ENCODE peak calls at places on chromosomes 12 and 14, in seven cellular contexts. T is thoracic aorta, I is A549, W is right cardiac atrium, X is aorta, C is adrenal gland, U is ovary. Z is an unnamed sample. For H3K4me1, the result is how much of the 10 kb centered on the place peaks cover.

GRCh38 chr12:52151859-52152783 is 39.7 kb downstream of the KRT80 start:
- DNase-seq in W (peak), U (peak), C (peak), X (peak), T (no peak), I (peak), Z (peak)

GRCh38 chr12:55932546-55932919 is 1.6 kb downstream of the DGKA start:
- DNase-seq in C (no peak), U (no peak), X (no peak), T (no peak), W (no peak), I (no peak), Z (no peak)

GRCh38 chr14:103740991-103741689 is 25.5 kb downstream of the ZFYVE21 start:
- DNase-seq in W (no peak), U (peak), T (no peak), X (peak), C (no peak), I (no peak), Z (no peak)

GRCh38 chr12:113119980-113120669 is 15.4 kb downstream of the RASAL1 start:
- DNase-seq in I (no peak), C (no peak), U (no peak), W (no peak), T (no peak), X (no peak), Z (no peak)

GRCh38 chr14:45254771-45255170 is 1.8 kb upstream of the MIS18BP1 start:
- DNase-seq in W (no peak), X (no peak), T (no peak), C (no peak), I (no peak), U (no peak), Z (no peak)

GRCh38 chr12:106290666-106291065 is 11.9 kb upstream of the TCP11L2 start:
- DNase-seq in I (no peak), C (no peak), W (no peak), T (no peak), X (no peak), U (no peak), Z (no peak)

GRCh38 chr12:109504068-109504467 is 26.6 kb downstream of the UBE3B start:
- DNase-seq in I (no peak), W (no peak), C (no peak), X (no peak), T (no peak), U (no peak), Z (no peak)

GRCh38 chr12:79884401-79885006 is 50.4 kb downstream of the PPP1R12A start:
- DNase-seq in T (no peak), I (no peak), C (no peak), X (no peak), W (no peak), U (no peak), Z (no peak)

GRCh38 chr12:28583771-28584261 is 393.6 kb downstream of the CCDC91 start:
- DNase-seq in U (no peak), X (no peak), T (no peak), C (no peak), W (no peak), I (no peak), Z (no peak)

GRCh38 chr12:97758102-97758501 is 295.5 kb downstream of the RMST start:
- DNase-seq in I (no peak), T (no peak), U (no peak), X (no peak), W (no peak), C (no peak), Z (peak)

GRCh38 chr12:48965447-48965846 is 6.1 kb downstream of the WNT10B start:
- DNase-seq in U (no peak), C (no peak), T (no peak), I (no peak), W (no peak), X (no peak), Z (no peak)

GRCh38 chr12:49487605-49488004 is 51.2 kb upstream of the KCNH3 start:
- DNase-seq in T (no peak), U (no peak), X (no peak), W (no peak), C (no peak), I (no peak), Z (no peak)

GRCh38 chr12:49808686-49809368 is 19.4 kb downstream of the NCKAP5L start:
- DNase-seq in X (peak), W (peak), C (no peak), T (no peak), I (no peak), U (peak), Z (no peak)

GRCh38 chr14:24436355-24437019 is 6.1 kb downstream of the SDR39U1 start:
- DNase-seq in W (no peak), C (peak), X (no peak), U (peak), I (peak), T (no peak), Z (peak)

GRCh38 chr12:29782821-29783772 is 645 bp downstream of the TMTC1 start:
- DNase-seq in I (no peak), T (no peak), C (peak), X (peak), W (peak), U (peak), Z (peak)

GRCh38 chr12:105492591-105492990 is 162.1 kb downstream of the C12orf75 start:
- DNase-seq in W (no peak), U (no peak), I (no peak), X (no peak), C (no peak), T (no peak), Z (no peak)

GRCh38 chr14:35032562-35032961 is 13.5 kb upstream of the FAM177A1 start:
- DNase-seq in X (no peak), I (no peak), C (no peak), T (no peak), U (no peak), W (no peak), Z (no peak)

GRCh38 chr12:39186744-39187143 is 256.2 kb downstream of the KIF21A start:
- DNase-seq in T (no peak), W (no peak), I (no peak), X (no peak), C (no peak), U (no peak), Z (no peak)

GRCh38 chr14:51369814-51370213 is 129.8 kb downstream of the TMX1 start:
- DNase-seq in X (no peak), T (no peak), W (no peak), C (no peak), U (no peak), I (no peak), Z (no peak)

GRCh38 chr14:58072288-58073071 is 79.5 kb downstream of the ARMH4 start:
- DNase-seq in X (no peak), W (no peak), I (peak), T (no peak), C (peak), U (peak), Z (peak)

GRCh38 chr12:124332068-124332672 is 37.3 kb downstream of the RFLNA start:
- DNase-seq in X (no peak), T (no peak), I (peak), W (no peak), U (no peak), C (no peak), Z (no peak)

GRCh38 chr14:24565766-24566165 is 10.3 kb downstream of the CTSG start:
- DNase-seq in C (no peak), X (no peak), I (no peak), T (no peak), W (no peak), U (no peak), Z (no peak)

GRCh38 chr12:83573676-83574075 is 887.0 kb downstream of the TMTC2 start:
- DNase-seq in I (peak), T (no peak), W (no peak), C (peak), X (no peak), U (no peak), Z (no peak)

GRCh38 chr12:120110550-120111501 is 5.7 kb downstream of the RAB35 start:
- DNase-seq in W (peak), T (no peak), C (no peak), X (peak), I (no peak), U (no peak), Z (no peak)

GRCh38 chr14:24630872-24631477 is 3.0 kb downstream of the GZMB start:
- DNase-seq in I (no peak), T (no peak), C (no peak), W (no peak), X (no peak), U (no peak), Z (peak)

GRCh38 chr12:63440063-63440462 is 228.2 kb downstream of the DPY19L2 start:
- DNase-seq in C (no peak), I (no peak), W (no peak), U (no peak), T (no peak), X (no peak), Z (no peak)

GRCh38 chr14:61296707-61297502 is 15.8 kb upstream of the TMEM30B start:
- DNase-seq in I (peak), T (no peak), U (no peak), X (no peak), C (no peak), W (no peak), Z (no peak)

GRCh38 chr14:80364274-80364673 is 153.0 kb upstream of the DIO2 start:
- DNase-seq in W (no peak), X (no peak), C (no peak), I (peak), U (no peak), T (no peak), Z (no peak)

GRCh38 chr12:11321980-11322379 is 11.7 kb upstream of the PRB4 start:
- DNase-seq in W (no peak), I (no peak), T (no peak), C (no peak), X (no peak), U (no peak), Z (no peak)

GRCh38 chr12:22662356-22662755 is 37.4 kb downstream of the ETNK1 start:
- DNase-seq in W (no peak), T (no peak), U (no peak), C (no peak), I (no peak), X (no peak), Z (no peak)

GRCh38 chr14:68501621-68502052 is 291.2 kb downstream of the ZFP36L1 start:
- DNase-seq in C (peak), U (no peak), T (no peak), W (peak), I (no peak), X (no peak), Z (peak)

GRCh38 chr14:94028450-94028826 is 2.3 kb downstream of the OTUB2 start:
- DNase-seq in U (no peak), I (no peak), C (no peak), X (no peak), T (no peak), W (peak), Z (no peak)

GRCh38 chr14:94026886-94027469 is 838 bp downstream of the OTUB2 start:
- DNase-seq in I (no peak), T (no peak), X (no peak), C (no peak), U (no peak), W (peak), Z (no peak)

GRCh38 chr14:94029250-94029649 is 3.1 kb downstream of the OTUB2 start:
- DNase-seq in I (no peak), T (no peak), U (no peak), X (no peak), C (no peak), W (no peak), Z (no peak)

GRCh38 chr14:94026173-94026885 is at the start of gene OTUB2:
- DNase-seq in W (peak), T (peak), C (peak), I (peak), X (peak), U (peak), Z (peak)

GRCh38 chr14:94027566-94028449 is 1.7 kb downstream of the OTUB2 start:
- DNase-seq in T (no peak), W (peak), U (no peak), C (no peak), I (no peak), X (no peak), Z (peak)
- H3K4me3 ChIP-seq in T (no peak), W (no peak), U (no peak), C (no peak), I (no peak), X (no peak), Z (no peak)

DNA sequence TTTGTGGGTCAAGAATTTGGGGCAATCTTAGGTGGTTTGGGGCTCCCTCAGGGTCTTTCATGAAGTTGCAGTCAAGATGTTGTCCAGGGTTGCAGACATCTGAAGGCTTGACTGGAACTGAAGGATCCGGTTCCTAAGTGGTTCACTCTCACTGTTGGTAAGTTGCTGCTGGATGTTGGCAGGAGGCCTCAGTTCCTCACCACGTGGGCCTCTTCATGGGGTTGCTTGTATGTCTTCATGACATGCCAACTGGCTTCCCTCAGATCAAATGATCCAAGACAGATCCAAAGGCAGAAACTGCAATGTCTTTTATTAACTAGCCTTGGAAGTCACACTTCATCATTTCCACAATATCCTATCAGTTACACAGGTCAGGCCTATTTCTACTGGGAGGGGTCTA is 49.2 kb downstream of the ARF6 start:
- DNase-seq in W (no peak), T (no peak), C (no peak), I (no peak), X (no peak), U (no peak), Z (peak)
- H3K4me1 ChIP-seq in W (under half), T (under half), C (under half), I (under half), X (under half), U (under half), Z (under half)

GRCh38 chr14:20986811-20987210 is 3.0 kb upstream of the METTL17 start:
- DNase-seq in T (no peak), C (peak), X (no peak), U (no peak), W (no peak), I (peak), Z (no peak)

GRCh38 chr14:20988717-20989116 is 1.1 kb upstream of the METTL17 start:
- DNase-seq in X (no peak), T (no peak), W (no peak), I (no peak), C (no peak), U (no peak), Z (peak)

GRCh38 chr14:20989787-20990600 is at the start of gene METTL17:
- DNase-seq in U (peak), C (peak), W (peak), X (peak), T (peak), I (peak), Z (peak)

DNA sequence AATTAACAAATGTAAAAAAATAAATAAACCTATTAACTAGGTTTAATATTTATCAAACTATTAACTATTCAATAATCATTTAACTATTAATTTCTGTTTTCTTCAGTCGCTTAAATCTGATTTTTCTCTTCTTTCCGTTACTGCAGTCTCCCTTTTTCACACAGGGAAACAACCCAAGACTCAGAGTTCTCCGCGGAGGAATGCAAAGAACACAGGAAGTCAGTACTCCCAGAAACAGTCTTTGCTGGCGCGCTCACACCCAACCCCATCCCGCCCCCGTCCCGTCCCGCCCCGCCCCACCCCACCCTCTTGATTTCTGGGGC is 355 bp upstream of the METTL17 start:
- DNase-seq in U (no peak), T (no peak), W (no peak), X (no peak), I (no peak), C (no peak), Z (no peak)
- H3K4me3 ChIP-seq in U (peak), T (peak), W (peak), X (peak), I (peak), C (no peak), Z (no peak)

DNA sequence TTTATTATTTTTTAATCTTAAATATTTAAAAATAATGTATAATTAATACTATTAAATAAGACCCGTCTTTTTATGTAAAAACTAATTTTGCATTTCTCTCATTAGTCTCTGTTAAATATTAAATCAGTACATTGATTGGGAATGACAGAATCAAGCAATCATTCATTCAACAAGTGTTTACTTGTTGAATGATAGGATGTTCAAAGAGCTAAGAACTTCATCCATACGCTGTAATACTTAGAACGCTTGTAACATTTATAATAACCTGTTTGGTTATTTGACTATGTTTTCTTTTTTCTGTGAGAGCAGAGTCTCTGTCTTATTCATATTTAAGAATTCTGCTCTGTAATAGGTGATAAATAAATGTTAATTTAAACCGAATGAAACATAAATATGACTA is 2.9 kb upstream of the BATF start:
- DNase-seq in T (no peak), W (no peak), C (no peak), I (no peak), X (no peak), U (no peak), Z (no peak)
- H3K4me1 ChIP-seq in T (under half), W (under half), C (under half), I (under half), X (under half), U (under half), Z (under half)

DNA sequence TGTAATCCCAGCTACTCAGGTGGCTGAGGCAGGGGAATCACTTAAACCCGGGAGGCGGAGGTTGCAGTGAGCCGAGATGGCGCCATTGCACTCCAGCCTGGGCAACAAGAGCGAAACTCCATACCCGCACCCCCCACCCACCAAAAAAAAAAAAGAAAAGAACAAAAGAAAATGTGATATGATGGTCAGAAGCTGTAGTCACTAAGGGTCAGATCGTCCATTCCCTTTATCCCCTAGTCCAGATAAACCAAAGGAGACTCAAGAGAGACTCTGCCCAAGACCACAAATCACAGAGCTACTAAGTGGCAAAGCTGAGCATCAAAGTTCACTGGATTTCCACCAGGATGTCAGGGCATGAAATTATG is 3.2 kb downstream of the PPTC7 start:
- DNase-seq in X (no peak), T (no peak), U (no peak), C (no peak), W (no peak), I (no peak), Z (no peak)
- H3K4me3 ChIP-seq in X (no peak), T (no peak), U (no peak), C (no peak), W (no peak), I (no peak), Z (no peak)

GRCh38 chr12:13095266-13095995 is 8.0 kb downstream of the GSG1 start:
- DNase-seq in C (no peak), U (no peak), T (no peak), W (no peak), X (no peak), I (no peak), Z (no peak)
- H3K4me1 ChIP-seq in C (under half), U (under half), T (under half), W (under half), X (under half), I (half or more), Z (under half)

GRCh38 chr14:64248689-64249088 is 45.5 kb downstream of the ESR2 start:
- DNase-seq in C (no peak), I (no peak), X (no peak), W (no peak), U (no peak), T (no peak), Z (no peak)
- H3K4me3 ChIP-seq in C (no peak), I (no peak), X (no peak), W (no peak), U (no peak), T (no peak), Z (no peak)

DNA sequence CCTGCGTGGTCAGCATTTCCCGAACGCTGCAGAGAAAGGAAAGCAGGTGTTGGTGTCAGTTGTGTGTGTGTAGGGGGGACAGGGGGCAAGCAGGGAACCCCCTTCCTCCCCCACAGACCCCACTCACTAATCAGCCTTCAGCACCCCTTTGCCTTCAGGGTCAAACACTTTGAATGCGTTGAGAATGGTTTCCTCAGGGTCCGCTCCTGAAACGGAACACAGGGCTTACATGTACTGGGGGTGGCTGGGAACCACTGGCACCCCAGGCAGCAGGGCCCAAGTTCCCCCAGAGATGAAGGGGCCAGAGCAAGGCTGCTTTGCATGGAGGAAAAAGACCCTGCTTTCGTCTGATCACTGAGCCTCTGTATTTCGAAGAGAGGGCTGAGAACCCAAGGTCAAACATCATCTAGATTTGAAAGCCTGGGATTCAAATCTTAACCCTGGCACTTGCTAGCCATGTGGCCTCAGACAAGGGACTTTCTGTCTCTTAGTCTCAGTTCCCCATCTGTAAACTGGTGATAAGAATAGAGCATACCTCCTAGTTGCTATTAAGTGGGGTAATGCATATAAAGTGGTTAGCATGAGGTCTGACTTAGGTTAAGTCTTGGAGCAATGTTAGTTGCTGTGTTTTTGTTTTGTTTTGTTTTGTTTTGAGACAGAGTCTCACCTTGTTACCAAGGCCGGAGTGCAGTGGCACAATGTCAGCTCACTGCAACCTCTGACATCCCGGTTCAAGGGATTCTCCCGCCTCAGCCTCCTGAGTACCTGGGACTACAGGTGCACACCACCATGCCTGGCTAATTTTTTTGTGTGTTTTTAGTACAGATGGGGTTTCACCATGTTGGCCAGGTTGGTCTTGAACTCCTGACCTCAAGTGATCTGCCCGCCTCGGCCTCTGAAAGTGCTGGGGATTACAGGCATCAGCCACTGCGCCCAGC is 7.0 kb downstream of the MYL2 start:
- DNase-seq in I (no peak), U (no peak), T (no peak), W (no peak), X (no peak), C (no peak), Z (no peak)
- H3K4me1 ChIP-seq in I (under half), U (under half), T (under half), W (under half), X (under half), C (under half), Z (under half)

DNA sequence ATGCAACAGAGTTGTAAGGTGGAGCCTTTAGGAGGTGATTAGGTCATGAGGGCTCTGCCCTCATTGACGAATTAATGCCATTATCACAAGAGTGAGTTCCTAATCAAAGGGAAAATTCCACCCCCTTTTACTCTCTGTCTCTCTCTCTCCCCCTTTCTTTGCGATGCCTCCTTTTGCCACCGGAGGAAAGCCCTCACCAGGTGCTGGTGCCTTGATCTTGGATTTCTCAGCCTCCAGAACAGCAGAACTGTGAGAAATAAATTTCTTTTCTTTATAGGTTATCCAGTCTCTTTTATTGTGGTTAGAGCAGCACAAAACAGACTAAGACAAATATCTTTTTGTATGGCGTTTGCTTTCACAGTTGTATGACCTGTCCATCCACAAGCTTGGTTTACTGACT is 180.0 kb upstream of the ARID2 start:
- DNase-seq in T (no peak), C (no peak), W (no peak), U (no peak), I (no peak), X (no peak), Z (no peak)
- H3K4me3 ChIP-seq in T (no peak), C (no peak), W (no peak), U (no peak), I (no peak), X (no peak), Z (no peak)